ENCODE peak calls at places on chromosomes 4 and X, in nine cellular contexts. A is NCI-H2029 treated with DMSO at 0.1 percent for 48 hours; X is midbrain; N is HEK293T; K is NCI-H1105; F is activated gamma-delta T cell treated with Interleukin-2 at 50 U/mL for 16 hours; E is stimulated activated naive CD4-positive, alpha-beta T cell; T is osteocyte; R is activated CD4-positive, alpha-beta T cell treated with anti-CD3 and anti-CD28 coated beads, Interleukin-2, amount 50 U/mL, for 24 hours. I is an unnamed sample.

GRCh38 chr4:150123073-150123472 is 44.8 kb downstream of the DCLK2 start:
- DNase-seq in A (no peak), X (no peak), N (no peak), K (no peak), F (no peak), E (no peak), T (no peak), R (no peak), I (no peak)

GRCh38 chrX:130726661-130727060 is 176.3 kb downstream of the ENOX2 start:
- DNase-seq in A (no peak), X (no peak), N (no peak), K (no peak), F (no peak), E (no peak), T (no peak), R (no peak), I (no peak)

GRCh38 chrX:55640854-55641253 is 17.7 kb downstream of the FOXR2 start:
- DNase-seq in A (no peak), X (no peak), N (no peak), K (no peak), F (no peak), E (no peak), T (no peak), R (no peak), I (no peak)

GRCh38 chr4:129822708-129823504 is 727.0 kb downstream of the C4orf33 start:
- DNase-seq in A (peak), X (no peak), N (peak), K (peak), F (no peak), E (no peak), T (no peak), R (no peak), I (no peak)

GRCh38 chrX:20101927-20102581 is 14.7 kb downstream of the MAP7D2 start:
- DNase-seq in A (no peak), X (no peak), N (no peak), K (no peak), F (no peak), E (no peak), T (no peak), R (no peak), I (no peak)

GRCh38 chrX:110803506-110803905 is 7.9 kb upstream of the CHRDL1 start:
- DNase-seq in A (no peak), X (no peak), N (no peak), K (no peak), F (no peak), E (no peak), T (no peak), R (no peak), I (no peak)

GRCh38 chr4:98482847-98483806 is 175.3 kb downstream of the TSPAN5 start:
- DNase-seq in A (no peak), X (no peak), N (no peak), K (no peak), F (no peak), E (no peak), T (no peak), R (peak), I (no peak)

GRCh38 chr4:106529348-106530033 is 160.9 kb upstream of the GIMD1 start:
- DNase-seq in A (no peak), X (no peak), N (no peak), K (no peak), F (no peak), E (no peak), T (no peak), R (no peak), I (no peak)

GRCh38 chrX:2521092-2521926 is 20.5 kb upstream of the DHRSX start:
- DNase-seq in A (no peak), X (no peak), N (no peak), K (no peak), F (no peak), E (no peak), T (no peak), R (no peak), I (no peak)

GRCh38 chr4:99966692-99967091 is 16.6 kb upstream of the H2AZ1 start:
- DNase-seq in A (no peak), X (no peak), N (no peak), K (no peak), F (no peak), E (no peak), T (no peak), R (no peak), I (no peak)

GRCh38 chr4:186554485-186554884 is 882 bp downstream of the MTNR1A start:
- DNase-seq in A (peak), X (no peak), N (peak), K (peak), F (no peak), E (no peak), T (peak), R (no peak), I (no peak)

GRCh38 chrX:64975491-64975890 is 759 bp downstream of the ZC4H2 start:
- DNase-seq in A (no peak), X (peak), N (peak), K (no peak), F (no peak), E (peak), T (peak), R (no peak), I (no peak)

GRCh38 chrX:1336331-1337143 is at the start of gene IL3RA:
- DNase-seq in A (no peak), X (no peak), N (no peak), K (no peak), F (no peak), E (no peak), T (no peak), R (no peak), I (no peak)

GRCh38 chr4:6319530-6320150 is 50.0 kb downstream of the WFS1 start:
- DNase-seq in A (no peak), X (no peak), N (no peak), K (no peak), F (no peak), E (no peak), T (no peak), R (no peak), I (no peak)

GRCh38 chr4:173522160-173522873 is 7.7 kb downstream of the HAND2 start:
- DNase-seq in A (no peak), X (no peak), N (peak), K (no peak), F (no peak), E (peak), T (peak), R (no peak), I (no peak)

GRCh38 chr4:102869569-102870227 is 906 bp downstream of the CISD2 start:
- DNase-seq in A (peak), X (no peak), N (no peak), K (no peak), F (no peak), E (peak), T (no peak), R (no peak), I (no peak)

GRCh38 chr4:168141733-168142132 is 49.4 kb downstream of the ANXA10 start:
- DNase-seq in A (no peak), X (no peak), N (no peak), K (no peak), F (no peak), E (no peak), T (no peak), R (no peak), I (no peak)